ENCODE peak calls at places on chromosome 19, in four cellular contexts. U, I, X and H are unnamed samples.

GRCh38 chr19:6821639-6822310 is 49.3 kb downstream of the VAV1 start:
- DNase-seq in U (no peak), I (no peak), X (no peak), H (no peak)

GRCh38 chr19:31338069-31338767 is 11.0 kb downstream of the TSHZ3 start:
- DNase-seq in U (peak; percentile 21), I (peak; percentile 18), X (no peak), H (peak; percentile 72)

GRCh38 chr19:41341669-41342490 is 11.8 kb downstream of the TGFB1 start:
- DNase-seq in U (peak; percentile 13), I (no peak), X (no peak), H (no peak)

GRCh38 chr19:39916851-39917396 is 17.5 kb downstream of the FCGBP start:
- DNase-seq in U (peak; percentile 7), I (no peak), X (no peak), H (no peak)

GRCh38 chr19:39182174-39182505 is 14.6 kb upstream of the NCCRP1 start:
- DNase-seq in U (no peak), I (no peak), X (no peak), H (no peak)

GRCh38 chr19:39590265-39590664 is 12.1 kb upstream of the LGALS13 start:
- DNase-seq in U (no peak), I (no peak), X (no peak), H (no peak)

GRCh38 chr19:50639121-50640112 is at the start of gene SYT3:
- DNase-seq in U (peak; percentile 95), I (no peak), X (no peak), H (peak; percentile 82)

GRCh38 chr19:17721821-17722220 is 2.5 kb downstream of the MAP1S start:
- DNase-seq in U (no peak), I (no peak), X (no peak), H (no peak)

GRCh38 chr19:16467581-16467980 is 4.2 kb downstream of the EPS15L1 start:
- DNase-seq in U (no peak), I (no peak), X (no peak), H (no peak)

GRCh38 chr19:50728084-50728737 is 5.0 kb downstream of the CLEC11A start:
- DNase-seq in U (peak; percentile 95), I (peak; percentile 20), X (no peak), H (peak; percentile 91)

GRCh38 chr19:18008814-18009213 is 844 bp downstream of the ARRDC2 start:
- DNase-seq in U (no peak), I (no peak), X (no peak), H (no peak)

GRCh38 chr19:58543826-58544590 is at the start of gene TRIM28:
- DNase-seq in U (peak; percentile 99), I (peak; percentile 96), X (peak; percentile 96), H (peak; percentile 99)

GRCh38 chr19:2356036-2356646 is 3.9 kb upstream of the TMPRSS9 start:
- DNase-seq in U (no peak), I (no peak), X (no peak), H (no peak)

GRCh38 chr19:16316506-16316882 is 8.1 kb upstream of the KLF2 start:
- DNase-seq in U (no peak), I (no peak), X (no peak), H (no peak)

GRCh38 chr19:38891791-38892190 is 7.6 kb downstream of the SIRT2 start:
- DNase-seq in U (no peak), I (no peak), X (no peak), H (no peak)

GRCh38 chr19:38657633-38658222 is 10.3 kb downstream of the ACTN4 start:
- DNase-seq in U (no peak), I (no peak), X (no peak), H (no peak)

GRCh38 chr19:39407644-39408391 is 1.2 kb downstream of the ZFP36 start:
- DNase-seq in U (no peak), I (no peak), X (no peak), H (no peak)

GRCh38 chr19:18589380-18590272 is 1.0 kb downstream of the REX1BD start:
- DNase-seq in U (peak; percentile 60), I (peak; percentile 65), X (no peak), H (peak; percentile 68)

GRCh38 chr19:31560771-31561080 is 211.5 kb upstream of the TSHZ3 start:
- DNase-seq in U (no peak), I (no peak), X (no peak), H (no peak)

GRCh38 chr19:29841559-29842367 is 30.0 kb downstream of the CCNE1 start:
- DNase-seq in U (no peak), I (peak; percentile 91), X (no peak), H (peak; percentile 65)

GRCh38 chr19:50798943-50799851 is 9.0 kb downstream of the ACP4 start:
- DNase-seq in U (peak; percentile 17), I (no peak), X (no peak), H (no peak)

GRCh38 chr19:16876904-16877361 is 11.9 kb upstream of the F2RL3 start:
- DNase-seq in U (no peak), I (no peak), X (no peak), H (no peak)

GRCh38 chr19:18419699-18420460 is 682 bp downstream of the SSBP4 start:
- DNase-seq in U (peak; percentile 54), I (peak; percentile 55), X (no peak), H (no peak)

GRCh38 chr19:3606690-3607289 is at the start of gene TBXA2R:
- DNase-seq in U (peak; percentile 93), I (no peak), X (no peak), H (peak; percentile 79)

GRCh38 chr19:2494084-2494446 is 18.1 kb downstream of the GADD45B start:
- DNase-seq in U (no peak), I (no peak), X (no peak), H (no peak)

GRCh38 chr19:18159810-18160209 is 6.8 kb downstream of the PIK3R2 start:
- DNase-seq in U (no peak), I (no peak), X (no peak), H (no peak)

GRCh38 chr19:17743874-17744273 is 7.4 kb upstream of the FCHO1 start:
- DNase-seq in U (no peak), I (no peak), X (no peak), H (no peak)

GRCh38 chr19:55591555-55591954 is 7.8 kb downstream of the FIZ1 start:
- DNase-seq in U (no peak), I (no peak), X (no peak), H (peak; percentile 26)

GRCh38 chr19:18457478-18458331 is 19.8 kb upstream of the ISYNA1 start:
- DNase-seq in U (no peak), I (no peak), X (no peak), H (no peak)

GRCh38 chr19:18879579-18880373 is 16.2 kb downstream of the CERS1 start:
- DNase-seq in U (peak; percentile 95), I (no peak), X (no peak), H (peak; percentile 72)

DNA sequence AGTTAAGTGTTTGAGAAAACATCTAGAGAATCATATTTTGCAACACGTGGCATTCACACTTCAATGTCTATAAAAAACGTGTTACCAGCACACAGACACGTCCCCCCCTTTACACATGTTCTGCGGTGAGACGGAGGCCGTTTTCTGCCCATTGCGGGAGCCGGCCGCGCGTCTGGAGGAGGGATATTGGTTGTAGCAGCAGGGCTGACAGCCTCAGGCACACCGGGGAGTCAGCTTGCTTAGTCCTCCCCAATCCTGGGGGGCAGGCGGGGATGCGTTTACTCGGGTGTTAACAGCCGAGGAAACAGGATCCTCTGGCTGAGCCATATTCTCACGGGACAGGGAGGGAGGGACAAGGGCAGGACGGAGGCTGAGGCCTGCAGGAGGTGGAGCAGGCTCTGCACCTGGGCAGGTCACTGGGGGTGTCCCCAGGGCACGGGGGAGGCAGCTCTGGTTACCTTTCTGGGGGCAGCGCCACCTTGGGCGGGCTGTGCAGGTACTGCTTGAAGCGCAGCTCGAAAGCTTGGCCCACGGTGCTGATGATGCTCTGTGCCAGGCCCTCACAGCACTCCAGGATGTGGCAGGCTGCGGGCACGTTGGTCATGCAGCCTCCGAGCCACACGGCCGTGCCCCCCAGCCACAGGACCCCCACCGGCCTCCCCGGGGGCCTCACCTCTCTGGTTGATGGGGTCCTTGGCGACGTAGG is 25.0 kb downstream of the SHC2 start:
- DNase-seq in U (no peak), I (no peak), X (no peak), H (no peak)
- TF ChIP-seq SP1 in U (no peak), I (no peak), X (no peak), H (no peak)

GRCh38 chr19:4977299-4978174 is 8.6 kb downstream of the KDM4B start:
- DNase-seq in U (no peak), I (no peak), X (no peak), H (no peak)
- TF ChIP-seq BHLHE40 in U (no peak), I (no peak), X (no peak), H (no peak)

GRCh38 chr19:10069046-10069445 is 17.1 kb upstream of the SHFL start:
- DNase-seq in U (no peak), I (no peak), X (no peak), H (no peak)
- TF ChIP-seq TARDBP in U (no peak), I (no peak), X (no peak), H (no peak)

GRCh38 chr19:13574933-13575332 is 68.7 kb upstream of the CACNA1A start:
- DNase-seq in U (peak; percentile 48), I (peak; percentile 7), X (no peak), H (peak; percentile 62)
- TF ChIP-seq SP1 in U (no peak), I (no peak), X (no peak), H (no peak)

GRCh38 chr19:45616709-45617027 is 14.7 kb upstream of the GPR4 start:
- DNase-seq in U (no peak), I (no peak), X (no peak), H (no peak)

GRCh38 chr19:45608948-45609347 is 6.9 kb upstream of the GPR4 start:
- DNase-seq in U (no peak), I (no peak), X (no peak), H (no peak)

GRCh38 chr19:45615795-45616708 is 14.0 kb upstream of the GPR4 start:
- DNase-seq in U (peak; percentile 97), I (peak; percentile 62), X (peak; percentile 48), H (peak; percentile 97)

GRCh38 chr19:45613926-45614725 is 12.1 kb upstream of the GPR4 start:
- DNase-seq in U (no peak), I (no peak), X (peak; percentile 73), H (no peak)
- TF ChIP-seq BHLHE40 in U (no peak), I (no peak), X (no peak), H (no peak)

GRCh38 chr19:57279418-57280164 is 694 bp upstream of the ZNF460 start:
- DNase-seq in U (peak; percentile 87), I (peak; percentile 95), X (peak; percentile 77), H (peak; percentile 85)

GRCh38 chr19:57280913-57281425 is 684 bp downstream of the ZNF460 start:
- DNase-seq in U (no peak), I (no peak), X (no peak), H (no peak)

GRCh38 chr19:57280165-57280912 is at the start of gene ZNF460:
- DNase-seq in U (peak; percentile 95), I (peak; percentile 94), X (peak; percentile 88), H (peak; percentile 95)

GRCh38 chr19:57276430-57276829 is 3.9 kb upstream of the ZNF460 start:
- DNase-seq in U (no peak), I (peak; percentile 45), X (no peak), H (no peak)

DNA sequence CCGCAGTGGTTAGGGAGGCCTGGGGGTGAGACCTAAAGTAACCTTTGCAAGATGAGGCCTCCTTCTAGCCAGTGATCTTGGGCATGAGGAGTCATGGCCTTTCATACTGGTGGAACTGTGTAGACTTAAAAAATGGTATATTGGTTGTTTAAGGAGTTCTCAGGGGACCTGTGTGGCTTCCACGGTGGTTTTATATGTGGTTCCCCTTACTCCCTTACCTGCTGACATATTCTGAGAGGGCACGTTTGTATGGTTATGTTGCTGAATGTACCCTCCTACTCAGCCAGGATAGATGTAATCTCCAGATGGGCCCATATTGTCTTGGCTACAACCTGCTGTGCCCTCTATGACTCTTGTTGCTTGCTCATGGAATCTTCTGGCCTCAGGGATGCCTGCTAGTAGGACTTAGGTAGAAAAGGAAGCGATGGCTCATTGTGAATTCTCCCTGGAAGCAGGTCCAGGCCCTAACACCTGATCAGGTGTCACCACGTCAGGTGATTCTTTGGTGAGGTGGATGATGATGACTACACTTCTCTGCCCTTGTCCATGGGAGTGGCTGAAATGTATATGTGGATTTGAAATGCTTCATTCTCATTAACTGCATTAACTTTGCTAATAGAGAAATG is 1.8 kb downstream of the ZNF460 start:
- DNase-seq in U (no peak), I (no peak), X (peak; percentile 57), H (no peak)
- TF ChIP-seq TARDBP in U (no peak), I (no peak), X (no peak), H (no peak)